ENCODE peak calls at places on chromosomes 13 and 19, in eight cellular contexts. One of them, this sample, is unnamed. For H3K27me3, the result is how much of the 10 kb centered on the place peaks cover.

GRCh38 chr13:37453246-37453645 is 145.3 kb downstream of the POSTN start:
- DNase-seq in keratinocyte: no peak
- DNase-seq in sigmoid colon: no peak
- DNase-seq in body of pancreas: no peak
- DNase-seq in Panc1: no peak
- DNase-seq in tibial artery: no peak
- DNase-seq in transverse colon: no peak
- DNase-seq in fibroblast of lung: peak
- DNase-seq in this sample: no peak

GRCh38 chr13:96967248-96967745 is 27.0 kb downstream of the OXGR1 start:
- DNase-seq in keratinocyte: no peak
- DNase-seq in sigmoid colon: no peak
- DNase-seq in body of pancreas: no peak
- DNase-seq in Panc1: no peak
- DNase-seq in tibial artery: no peak
- DNase-seq in transverse colon: no peak
- DNase-seq in fibroblast of lung: no peak
- DNase-seq in this sample: no peak

GRCh38 chr13:51590966-51591627 is 6.8 kb downstream of the WDFY2 start:
- DNase-seq in keratinocyte: no peak
- DNase-seq in sigmoid colon: no peak
- DNase-seq in body of pancreas: peak
- DNase-seq in Panc1: peak
- DNase-seq in tibial artery: no peak
- DNase-seq in transverse colon: no peak
- DNase-seq in fibroblast of lung: peak
- DNase-seq in this sample: peak

GRCh38 chr19:50415661-50416033 is 3.1 kb upstream of the SPIB start:
- DNase-seq in keratinocyte: no peak
- DNase-seq in sigmoid colon: no peak
- DNase-seq in body of pancreas: peak
- DNase-seq in Panc1: no peak
- DNase-seq in tibial artery: no peak
- DNase-seq in transverse colon: peak
- DNase-seq in fibroblast of lung: no peak
- DNase-seq in this sample: no peak

GRCh38 chr19:48807590-48808308 is 3.1 kb downstream of the BCAT2 start:
- DNase-seq in keratinocyte: no peak
- DNase-seq in sigmoid colon: no peak
- DNase-seq in body of pancreas: peak
- DNase-seq in Panc1: no peak
- DNase-seq in tibial artery: no peak
- DNase-seq in transverse colon: peak
- DNase-seq in fibroblast of lung: no peak
- DNase-seq in this sample: no peak

GRCh38 chr19:4139614-4140236 is 13.7 kb upstream of the CREB3L3 start:
- DNase-seq in keratinocyte: no peak
- DNase-seq in sigmoid colon: peak
- DNase-seq in body of pancreas: peak
- DNase-seq in Panc1: peak
- DNase-seq in tibial artery: peak
- DNase-seq in transverse colon: peak
- DNase-seq in fibroblast of lung: peak
- DNase-seq in this sample: no peak

GRCh38 chr13:51230473-51231105 is 8.4 kb downstream of the FAM124A start:
- DNase-seq in keratinocyte: no peak
- DNase-seq in sigmoid colon: peak
- DNase-seq in body of pancreas: peak
- DNase-seq in Panc1: no peak
- DNase-seq in tibial artery: no peak
- DNase-seq in transverse colon: peak
- DNase-seq in fibroblast of lung: peak
- DNase-seq in this sample: no peak

GRCh38 chr19:17232258-17232657 is 6.2 kb downstream of the OCEL1 start:
- DNase-seq in keratinocyte: no peak
- DNase-seq in sigmoid colon: no peak
- DNase-seq in body of pancreas: no peak
- DNase-seq in Panc1: no peak
- DNase-seq in tibial artery: no peak
- DNase-seq in transverse colon: no peak
- DNase-seq in fibroblast of lung: no peak
- DNase-seq in this sample: no peak

GRCh38 chr19:50559636-50560035 is 8.6 kb downstream of the LRRC4B start:
- DNase-seq in keratinocyte: no peak
- DNase-seq in sigmoid colon: no peak
- DNase-seq in body of pancreas: no peak
- DNase-seq in Panc1: no peak
- DNase-seq in tibial artery: no peak
- DNase-seq in transverse colon: no peak
- DNase-seq in fibroblast of lung: no peak
- DNase-seq in this sample: no peak

GRCh38 chr13:42740753-42741152 is 40.6 kb upstream of the FAM216B start:
- DNase-seq in keratinocyte: no peak
- DNase-seq in sigmoid colon: no peak
- DNase-seq in body of pancreas: peak
- DNase-seq in Panc1: no peak
- DNase-seq in tibial artery: no peak
- DNase-seq in transverse colon: peak
- DNase-seq in fibroblast of lung: no peak
- DNase-seq in this sample: no peak

GRCh38 chr13:46469064-46469463 is 82.0 kb upstream of the RUBCNL start:
- DNase-seq in keratinocyte: no peak
- DNase-seq in sigmoid colon: no peak
- DNase-seq in body of pancreas: no peak
- DNase-seq in Panc1: no peak
- DNase-seq in tibial artery: no peak
- DNase-seq in transverse colon: no peak
- DNase-seq in fibroblast of lung: peak
- DNase-seq in this sample: no peak

GRCh38 chr13:27339299-27339698 is 68.7 kb downstream of the RASL11A start:
- DNase-seq in keratinocyte: no peak
- DNase-seq in sigmoid colon: no peak
- DNase-seq in body of pancreas: peak
- DNase-seq in Panc1: no peak
- DNase-seq in tibial artery: peak
- DNase-seq in transverse colon: peak
- DNase-seq in fibroblast of lung: peak
- DNase-seq in this sample: no peak

GRCh38 chr13:22227895-22228294 is 557.0 kb downstream of the FGF9 start:
- DNase-seq in keratinocyte: no peak
- DNase-seq in sigmoid colon: no peak
- DNase-seq in body of pancreas: no peak
- DNase-seq in Panc1: no peak
- DNase-seq in tibial artery: no peak
- DNase-seq in transverse colon: no peak
- DNase-seq in fibroblast of lung: no peak
- DNase-seq in this sample: no peak

GRCh38 chr13:42788601-42789000 is 7.2 kb downstream of the FAM216B start:
- DNase-seq in keratinocyte: no peak
- DNase-seq in sigmoid colon: no peak
- DNase-seq in body of pancreas: no peak
- DNase-seq in Panc1: no peak
- DNase-seq in tibial artery: no peak
- DNase-seq in transverse colon: no peak
- DNase-seq in fibroblast of lung: no peak
- DNase-seq in this sample: no peak

GRCh38 chr19:10258080-10258710 is 6.2 kb downstream of the MRPL4 start:
- DNase-seq in keratinocyte: no peak
- DNase-seq in sigmoid colon: no peak
- DNase-seq in body of pancreas: no peak
- DNase-seq in Panc1: no peak
- DNase-seq in tibial artery: no peak
- DNase-seq in transverse colon: no peak
- DNase-seq in fibroblast of lung: no peak
- DNase-seq in this sample: no peak

GRCh38 chr19:6772028-6772865 is at the start of gene VAV1:
- DNase-seq in keratinocyte: no peak
- DNase-seq in sigmoid colon: no peak
- DNase-seq in body of pancreas: peak
- DNase-seq in Panc1: no peak
- DNase-seq in tibial artery: no peak
- DNase-seq in transverse colon: peak
- DNase-seq in fibroblast of lung: no peak
- DNase-seq in this sample: no peak

GRCh38 chr13:51146667-51147066 is 35.6 kb upstream of the C13orf42 start:
- DNase-seq in keratinocyte: no peak
- DNase-seq in sigmoid colon: no peak
- DNase-seq in body of pancreas: no peak
- DNase-seq in Panc1: no peak
- DNase-seq in tibial artery: no peak
- DNase-seq in transverse colon: no peak
- DNase-seq in fibroblast of lung: no peak
- DNase-seq in this sample: no peak

DNA sequence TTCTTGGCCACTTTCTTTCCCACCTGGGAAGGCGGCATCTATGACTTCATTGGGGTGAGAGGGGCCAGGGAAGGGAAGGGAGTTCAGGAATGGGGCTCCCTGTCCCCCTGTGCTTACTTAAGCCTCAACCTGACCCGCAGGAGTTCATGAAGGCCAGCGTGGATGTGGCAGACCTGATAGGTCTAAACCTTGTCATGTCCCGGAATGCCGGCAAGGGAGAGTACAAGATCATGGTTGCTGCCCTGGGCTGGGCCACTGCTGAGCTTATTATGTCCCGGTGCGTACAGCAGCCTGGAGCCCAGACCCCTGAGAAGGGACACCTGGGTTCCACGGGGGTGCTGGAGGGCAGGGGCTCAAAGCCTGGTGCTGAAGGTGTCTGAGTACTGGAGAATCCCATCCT is 1.1 kb downstream of the TMEM147 start:
- DNase-seq in keratinocyte: no peak
- DNase-seq in sigmoid colon: no peak
- DNase-seq in body of pancreas: no peak
- DNase-seq in Panc1: no peak
- DNase-seq in tibial artery: no peak
- DNase-seq in transverse colon: no peak
- DNase-seq in fibroblast of lung: no peak
- DNase-seq in this sample: no peak
- H3K4me3 ChIP-seq in keratinocyte: peak
- H3K4me3 ChIP-seq in sigmoid colon: peak
- H3K4me3 ChIP-seq in body of pancreas: peak
- H3K4me3 ChIP-seq in Panc1: peak
- H3K4me3 ChIP-seq in tibial artery: peak
- H3K4me3 ChIP-seq in transverse colon: no peak
- H3K4me3 ChIP-seq in fibroblast of lung: peak
- H3K4me3 ChIP-seq in this sample: peak

DNA sequence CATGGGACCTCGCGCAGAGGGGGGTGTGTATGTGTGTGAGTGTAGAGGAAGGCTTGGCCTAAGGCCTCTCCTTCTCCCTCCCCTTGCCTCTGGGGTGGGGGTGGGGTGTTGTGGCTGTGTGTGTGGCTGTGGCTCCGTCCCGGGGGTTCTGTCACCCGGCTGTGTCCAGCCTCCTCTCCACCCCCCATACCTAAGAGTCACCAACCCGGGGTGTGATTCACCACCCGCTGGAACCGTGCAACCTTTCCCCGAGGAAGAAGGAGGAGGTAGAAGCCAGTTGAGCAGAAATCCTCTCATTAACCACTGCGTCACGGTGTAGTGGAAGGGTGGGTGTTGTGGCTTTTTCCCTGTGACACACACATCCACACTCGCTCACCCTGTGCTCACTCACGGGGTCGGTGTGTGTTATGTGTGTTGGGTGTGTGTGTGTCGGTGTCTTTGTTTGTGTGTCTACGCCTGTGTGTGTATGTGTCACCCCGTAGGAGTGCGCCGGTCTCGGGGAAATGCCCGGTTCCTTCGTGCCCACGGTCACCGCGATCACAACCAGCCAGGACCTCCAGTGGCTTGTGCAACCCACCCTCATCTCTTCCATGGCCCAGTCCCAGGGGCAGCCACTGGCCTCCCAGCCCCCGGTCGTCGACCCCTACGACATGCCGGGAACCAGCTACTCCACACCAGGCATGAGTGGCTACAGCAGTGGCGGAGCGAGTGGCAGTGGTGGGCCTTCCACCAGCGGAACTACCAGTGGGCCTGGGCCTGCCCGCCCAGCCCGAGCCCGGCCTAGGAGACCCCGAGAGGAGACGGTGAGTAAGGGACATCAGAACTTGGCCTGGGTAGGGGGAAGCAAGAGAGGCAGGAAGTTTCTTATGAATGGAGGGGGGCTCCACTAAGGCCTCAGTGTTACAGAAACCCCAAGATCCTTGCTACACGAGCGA is 2.6 kb downstream of the FOSB start:
- DNase-seq in keratinocyte: peak
- DNase-seq in sigmoid colon: no peak
- DNase-seq in body of pancreas: no peak
- DNase-seq in Panc1: no peak
- DNase-seq in tibial artery: peak
- DNase-seq in transverse colon: peak
- DNase-seq in fibroblast of lung: no peak
- DNase-seq in this sample: no peak
- H3K27me3 ChIP-seq in keratinocyte: under half
- H3K27me3 ChIP-seq in sigmoid colon: under half
- H3K27me3 ChIP-seq in body of pancreas: under half
- H3K27me3 ChIP-seq in Panc1: under half
- H3K27me3 ChIP-seq in tibial artery: under half
- H3K27me3 ChIP-seq in transverse colon: under half
- H3K27me3 ChIP-seq in fibroblast of lung: under half
- H3K27me3 ChIP-seq in this sample: under half

GRCh38 chr13:70339738-70340137 is 231.5 kb upstream of the KLHL1 start:
- DNase-seq in keratinocyte: no peak
- DNase-seq in sigmoid colon: no peak
- DNase-seq in body of pancreas: peak
- DNase-seq in Panc1: peak
- DNase-seq in tibial artery: no peak
- DNase-seq in transverse colon: no peak
- DNase-seq in fibroblast of lung: no peak
- DNase-seq in this sample: no peak
- TF ChIP-seq CTCF in keratinocyte: no peak
- TF ChIP-seq CTCF in sigmoid colon: no peak
- TF ChIP-seq CTCF in body of pancreas: peak
- TF ChIP-seq CTCF in Panc1: peak
- TF ChIP-seq CTCF in tibial artery: no peak
- TF ChIP-seq CTCF in transverse colon: peak
- TF ChIP-seq CTCF in fibroblast of lung: no peak
- TF ChIP-seq CTCF in this sample: no peak

DNA sequence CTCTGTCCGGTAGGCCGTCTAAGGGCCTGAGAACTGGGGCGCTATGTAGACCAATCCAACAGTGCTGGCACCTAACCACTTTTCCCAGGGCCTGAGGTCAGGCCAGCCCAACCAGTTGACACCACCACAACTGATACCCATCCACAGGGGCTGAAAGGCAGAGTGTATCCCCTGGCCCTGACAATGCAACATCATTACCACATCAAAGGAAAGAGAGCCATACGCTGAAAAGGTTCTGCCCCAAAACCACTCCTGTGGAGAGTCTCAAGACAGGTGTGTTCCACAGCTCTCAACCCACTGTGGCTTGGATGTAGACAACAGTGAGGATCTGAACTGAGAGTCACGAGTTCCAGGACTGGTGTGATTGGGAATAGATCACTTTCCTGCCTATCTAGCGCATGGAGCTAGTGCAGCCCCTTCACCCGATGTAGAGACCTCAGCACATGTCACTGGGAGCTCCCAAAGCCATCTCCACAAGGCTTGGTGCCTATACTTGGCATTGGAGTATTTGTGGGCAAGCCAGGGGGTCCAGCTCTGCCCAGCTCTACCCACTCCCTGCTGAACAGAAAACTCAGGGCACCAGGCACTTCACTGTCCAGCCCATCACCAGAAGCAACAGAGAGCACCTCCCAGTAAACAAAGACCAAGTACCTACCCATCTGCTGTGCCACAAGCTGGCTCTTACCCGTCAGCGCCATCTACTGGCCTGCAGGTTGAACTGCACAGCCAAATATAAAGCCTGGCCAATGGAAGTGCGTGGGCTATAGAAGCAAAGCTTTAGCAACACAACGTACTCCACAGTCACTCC is 579.5 kb downstream of the UQCRFS1 start:
- DNase-seq in keratinocyte: no peak
- DNase-seq in sigmoid colon: no peak
- DNase-seq in body of pancreas: peak
- DNase-seq in Panc1: peak
- DNase-seq in tibial artery: no peak
- DNase-seq in transverse colon: peak
- DNase-seq in fibroblast of lung: peak
- DNase-seq in this sample: no peak
- H3K4me3 ChIP-seq in keratinocyte: no peak
- H3K4me3 ChIP-seq in sigmoid colon: no peak
- H3K4me3 ChIP-seq in body of pancreas: no peak
- H3K4me3 ChIP-seq in Panc1: no peak
- H3K4me3 ChIP-seq in tibial artery: no peak
- H3K4me3 ChIP-seq in transverse colon: no peak
- H3K4me3 ChIP-seq in fibroblast of lung: no peak
- H3K4me3 ChIP-seq in this sample: no peak

This sample was measured in AG04450.